ENCODE peak calls at places on chromosomes 5 and 9, in seven cellular contexts. T is GM12878, I is K562, F is A549, Q is stomach, N is transverse colon, V is upper lobe of left lung. X is an unnamed sample. For H3K9me3, the result is how much of the 10 kb centered on the place peaks cover.

GRCh38 chr5:122151640-122152039 is 22.3 kb downstream of the ZNF474 start:
- DNase-seq in T (no peak), I (no peak), F (no peak), Q (no peak), N (no peak), V (no peak), X (no peak)

GRCh38 chr5:134637106-134637721 is 4.6 kb upstream of the SAR1B start:
- DNase-seq in T (no peak), I (no peak), F (no peak), Q (peak), N (no peak), V (no peak), X (no peak)

GRCh38 chr5:14143843-14144585 is 872 bp downstream of the TRIO start:
- DNase-seq in T (no peak), I (peak), F (no peak), Q (peak), N (peak), V (peak), X (no peak)

GRCh38 chr5:115636008-115636407 is 10.2 kb upstream of the TMED7 start:
- DNase-seq in T (no peak), I (no peak), F (no peak), Q (no peak), N (no peak), V (no peak), X (no peak)

GRCh38 chr5:103446813-103447212 is 115.8 kb downstream of the NUDT12 start:
- DNase-seq in T (no peak), I (no peak), F (no peak), Q (no peak), N (no peak), V (no peak), X (no peak)

GRCh38 chr5:142597546-142598337 is 88.1 kb downstream of the FGF1 start:
- DNase-seq in T (no peak), I (peak), F (peak), Q (peak), N (no peak), V (no peak), X (no peak)

GRCh38 chr9:5269249-5269715 is 35.2 kb downstream of the RLN2 start:
- DNase-seq in T (no peak), I (no peak), F (no peak), Q (no peak), N (no peak), V (no peak), X (no peak)

GRCh38 chr5:147321569-147321968 is 86.7 kb downstream of the STK32A start:
- DNase-seq in T (no peak), I (no peak), F (no peak), Q (no peak), N (no peak), V (no peak), X (no peak)

GRCh38 chr9:136013524-136014034 is 52.4 kb upstream of the UBAC1 start:
- DNase-seq in T (no peak), I (no peak), F (no peak), Q (no peak), N (no peak), V (peak), X (no peak)

GRCh38 chr5:96826071-96826470 is 18.3 kb upstream of the ERAP1 start:
- DNase-seq in T (no peak), I (no peak), F (no peak), Q (no peak), N (no peak), V (no peak), X (no peak)

GRCh38 chr9:120434532-120434931 is 145.4 kb downstream of the CDK5RAP2 start:
- DNase-seq in T (no peak), I (no peak), F (no peak), Q (no peak), N (no peak), V (no peak), X (no peak)

GRCh38 chr5:81315336-81315735 is 13.9 kb downstream of the ZCCHC9 start:
- DNase-seq in T (no peak), I (no peak), F (no peak), Q (no peak), N (no peak), V (no peak), X (no peak)

GRCh38 chr5:43296835-43297234 is 16.4 kb downstream of the HMGCS1 start:
- DNase-seq in T (no peak), I (no peak), F (no peak), Q (no peak), N (no peak), V (no peak), X (no peak)

GRCh38 chr5:66876266-66876807 is 280.1 kb downstream of the MAST4 start:
- DNase-seq in T (no peak), I (no peak), F (no peak), Q (no peak), N (no peak), V (no peak), X (no peak)

GRCh38 chr9:17928228-17928627 is 349.4 kb downstream of the SH3GL2 start:
- DNase-seq in T (no peak), I (no peak), F (no peak), Q (no peak), N (no peak), V (no peak), X (no peak)

GRCh38 chr5:175576591-175576990 is 81.3 kb upstream of the HRH2 start:
- DNase-seq in T (no peak), I (no peak), F (no peak), Q (no peak), N (no peak), V (no peak), X (no peak)

GRCh38 chr5:107602896-107603295 is 67.8 kb downstream of the EFNA5 start:
- DNase-seq in T (no peak), I (no peak), F (no peak), Q (no peak), N (no peak), V (no peak), X (no peak)

GRCh38 chr9:5579881-5580280 is 49.0 kb upstream of the RIC1 start:
- DNase-seq in T (no peak), I (no peak), F (no peak), Q (no peak), N (no peak), V (no peak), X (no peak)

GRCh38 chr5:113295111-113295539 is 139.7 kb downstream of the TSSK1B start:
- DNase-seq in T (no peak), I (no peak), F (no peak), Q (no peak), N (no peak), V (no peak), X (no peak)

GRCh38 chr5:98763001-98763630 is 10.3 kb upstream of the RGMB start:
- DNase-seq in T (no peak), I (no peak), F (no peak), Q (no peak), N (no peak), V (no peak), X (no peak)

GRCh38 chr9:134424818-134425217 is 98.6 kb downstream of the RXRA start:
- DNase-seq in T (no peak), I (no peak), F (no peak), Q (no peak), N (no peak), V (peak), X (no peak)

GRCh38 chr9:36517131-36517530 is 55.6 kb upstream of the MELK start:
- DNase-seq in T (no peak), I (no peak), F (no peak), Q (no peak), N (no peak), V (no peak), X (no peak)

GRCh38 chr5:44002381-44002901 is 386.8 kb downstream of the FGF10 start:
- DNase-seq in T (no peak), I (no peak), F (peak), Q (peak), N (no peak), V (no peak), X (no peak)

GRCh38 chr5:151215546-151215880 is 8.4 kb downstream of the CCDC69 start:
- DNase-seq in T (no peak), I (no peak), F (no peak), Q (no peak), N (no peak), V (no peak), X (no peak)

GRCh38 chr9:75132244-75132643 is 43.9 kb downstream of the OSTF1 start:
- DNase-seq in T (no peak), I (no peak), F (no peak), Q (no peak), N (no peak), V (no peak), X (no peak)

GRCh38 chr9:134671341-134672113 is 29.9 kb downstream of the COL5A1 start:
- DNase-seq in T (no peak), I (no peak), F (no peak), Q (no peak), N (no peak), V (no peak), X (no peak)

GRCh38 chr5:170307575-170308465 is 10.2 kb upstream of the LCP2 start:
- DNase-seq in T (no peak), I (peak), F (peak), Q (peak), N (peak), V (no peak), X (peak)

GRCh38 chr5:64576241-64576640 is 70.4 kb downstream of the RGS7BP start:
- DNase-seq in T (no peak), I (no peak), F (no peak), Q (no peak), N (no peak), V (no peak), X (no peak)

GRCh38 chr5:103425686-103426454 is 136.7 kb downstream of the NUDT12 start:
- DNase-seq in T (no peak), I (no peak), F (no peak), Q (no peak), N (no peak), V (no peak), X (no peak)

GRCh38 chr5:99644822-99645221 is 716.0 kb upstream of the CHD1 start:
- DNase-seq in T (no peak), I (no peak), F (no peak), Q (no peak), N (no peak), V (no peak), X (no peak)

GRCh38 chr5:142611154-142611553 is 74.7 kb downstream of the FGF1 start:
- DNase-seq in T (no peak), I (peak), F (peak), Q (peak), N (peak), V (no peak), X (peak)

GRCh38 chr5:75668988-75669760 is 48.1 kb downstream of the POC5 start:
- DNase-seq in T (peak), I (peak), F (peak), Q (peak), N (peak), V (no peak), X (no peak)

GRCh38 chr9:70205366-70206020 is 53.3 kb upstream of the SMC5 start:
- DNase-seq in T (no peak), I (no peak), F (no peak), Q (no peak), N (no peak), V (no peak), X (no peak)

GRCh38 chr9:95831810-95832209 is 43.7 kb upstream of the ERCC6L2 start:
- DNase-seq in T (no peak), I (no peak), F (no peak), Q (no peak), N (peak), V (no peak), X (no peak)

GRCh38 chr5:159313197-159313596 is 17.1 kb downstream of the IL12B start:
- DNase-seq in T (no peak), I (no peak), F (no peak), Q (no peak), N (no peak), V (no peak), X (no peak)

GRCh38 chr5:159311063-159311462 is 19.2 kb downstream of the IL12B start:
- DNase-seq in T (no peak), I (no peak), F (no peak), Q (no peak), N (no peak), V (no peak), X (no peak)

GRCh38 chr5:159304961-159305595 is 25.2 kb downstream of the IL12B start:
- DNase-seq in T (no peak), I (no peak), F (no peak), Q (no peak), N (no peak), V (no peak), X (no peak)

GRCh38 chr5:159310492-159310891 is 19.8 kb downstream of the IL12B start:
- DNase-seq in T (no peak), I (no peak), F (no peak), Q (peak), N (peak), V (peak), X (no peak)

GRCh38 chr5:159309689-159310433 is 20.4 kb downstream of the IL12B start:
- DNase-seq in T (no peak), I (no peak), F (no peak), Q (no peak), N (no peak), V (no peak), X (no peak)
- H3K4me3 ChIP-seq in T (no peak), I (no peak), F (no peak), Q (peak), N (peak), V (peak), X (no peak)

GRCh38 chr9:130072515-130073235 is 19.0 kb downstream of the GPR107 start:
- DNase-seq in T (peak), I (no peak), F (no peak), Q (no peak), N (no peak), V (no peak), X (no peak)
- H3K9me3 ChIP-seq in T (under half), I (under half), F (under half), Q (under half), N (under half), V (under half), X (under half)

GRCh38 chr5:135993248-135993893 is 35.4 kb upstream of the TGFBI start:
- DNase-seq in T (no peak), I (no peak), F (no peak), Q (no peak), N (no peak), V (no peak), X (no peak)

GRCh38 chr5:135996611-135997010 is 32.2 kb upstream of the TGFBI start:
- DNase-seq in T (no peak), I (no peak), F (no peak), Q (no peak), N (no peak), V (no peak), X (no peak)

GRCh38 chr5:135995979-135996378 is 32.8 kb upstream of the TGFBI start:
- DNase-seq in T (no peak), I (no peak), F (no peak), Q (no peak), N (no peak), V (no peak), X (no peak)

GRCh38 chr5:135991381-135991907 is 36.7 kb upstream of the LECT2 start:
- DNase-seq in T (no peak), I (no peak), F (no peak), Q (no peak), N (no peak), V (no peak), X (no peak)

GRCh38 chr5:135993894-135994514 is 34.8 kb upstream of the TGFBI start:
- DNase-seq in T (no peak), I (no peak), F (no peak), Q (no peak), N (no peak), V (no peak), X (no peak)
- TF ChIP-seq EP300 in T (no peak), I (no peak), F (peak), Q (no peak), N (peak), V (no peak), X (peak)

GRCh38 chr5:16725575-16725974 is 108.8 kb upstream of the RETREG1 start:
- DNase-seq in T (no peak), I (no peak), F (no peak), Q (no peak), N (no peak), V (no peak), X (no peak)

GRCh38 chr5:16726538-16726946 is 109.7 kb upstream of the RETREG1 start:
- DNase-seq in T (peak), I (no peak), F (no peak), Q (no peak), N (no peak), V (no peak), X (no peak)

GRCh38 chr5:16723821-16724220 is 107.0 kb upstream of the RETREG1 start:
- DNase-seq in T (no peak), I (no peak), F (no peak), Q (no peak), N (no peak), V (no peak), X (no peak)

GRCh38 chr5:16721151-16722102 is 104.6 kb upstream of the RETREG1 start:
- DNase-seq in T (no peak), I (no peak), F (no peak), Q (no peak), N (no peak), V (no peak), X (no peak)
- H3K4me3 ChIP-seq in T (no peak), I (no peak), F (no peak), Q (no peak), N (no peak), V (no peak), X (no peak)

DNA sequence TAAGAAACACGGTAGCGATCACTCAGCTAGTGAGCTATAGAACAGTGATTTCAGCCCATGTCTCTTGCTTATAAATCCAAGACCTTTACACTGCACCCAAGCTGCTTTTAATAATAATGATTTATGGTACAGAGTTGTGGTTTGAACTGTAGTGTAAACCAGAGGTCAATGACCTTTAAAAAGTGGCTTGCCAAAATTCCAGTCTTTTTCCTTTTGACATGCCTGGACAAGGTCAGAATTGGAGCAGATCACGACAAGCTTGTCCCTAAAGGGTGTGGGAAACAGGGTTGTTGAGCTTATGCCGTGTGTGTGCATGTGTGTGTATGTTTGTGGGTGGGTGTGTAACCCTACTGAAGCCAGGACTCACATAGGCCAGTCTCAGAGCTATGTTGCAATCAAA is 225.3 kb upstream of the CLINT1 start:
- DNase-seq in T (no peak), I (no peak), F (no peak), Q (no peak), N (no peak), V (no peak), X (no peak)
- H3K9me3 ChIP-seq in T (under half), I (under half), F (under half), Q (under half), N (under half), V (under half), X (under half)